ENCODE peak calls at places on chromosomes 6 and 20, in ten cellular contexts. R, V, I, D, E, S, B, X, H and P are unnamed samples.

GRCh38 chr6:30358340-30358679 is 13.4 kb downstream of the RPP21 start:
- DNase-seq in I (no peak), H (no peak), E (no peak), S (peak; percentile 3), D (no peak), V (peak; percentile 37), B (no peak), X (peak; percentile 25), R (no peak), P (no peak)

GRCh38 chr6:157072128-157072527 is 251.2 kb downstream of the TMEM242 start:
- DNase-seq in R (no peak), X (no peak), I (no peak), B (no peak), H (no peak), D (peak; percentile 34), S (no peak), E (no peak), V (no peak), P (no peak)

GRCh38 chr20:16865406-16865805 is 117.2 kb downstream of the OTOR start:
- DNase-seq in B (no peak), V (no peak), E (no peak), X (no peak), D (no peak), R (no peak), I (no peak), S (no peak), H (no peak), P (no peak)

GRCh38 chr6:53673138-53673801 is 7.7 kb upstream of the KLHL31 start:
- DNase-seq in I (peak; percentile 24), B (peak; percentile 69), H (no peak), D (no peak), E (peak; percentile 76), S (peak; percentile 49), V (no peak), R (peak; percentile 57), X (no peak), P (peak; percentile 67)

GRCh38 chr20:6909608-6910007 is 142.1 kb downstream of the BMP2 start:
- DNase-seq in E (no peak), B (no peak), D (no peak), R (peak; percentile 90), S (no peak), I (no peak), X (no peak), V (no peak), H (no peak), P (no peak)

GRCh38 chr20:49914310-49915117 is 815 bp downstream of the SPATA2 start:
- DNase-seq in S (peak; percentile 70), D (peak; percentile 36), I (no peak), E (peak; percentile 14), H (peak; percentile 39), V (peak; percentile 65), X (peak; percentile 49), R (peak; percentile 37), B (no peak), P (peak; percentile 70)

GRCh38 chr20:51696304-51697118 is 71.7 kb downstream of the ATP9A start:
- DNase-seq in V (no peak), S (peak; percentile 11), X (no peak), R (no peak), B (peak; percentile 32), H (no peak), E (peak; percentile 35), D (no peak), I (peak; percentile 32), P (no peak)

GRCh38 chr20:36472656-36473071 is 68.7 kb upstream of the MYL9 start:
- DNase-seq in R (peak; percentile 73), I (peak; percentile 75), V (peak; percentile 30), E (peak; percentile 30), B (no peak), H (peak; percentile 65), D (no peak), X (peak; percentile 83), S (peak; percentile 71), P (peak; percentile 65)

GRCh38 chr20:51667491-51667890 is 100.7 kb downstream of the ATP9A start:
- DNase-seq in D (no peak), R (no peak), B (no peak), E (no peak), V (no peak), I (no peak), X (no peak), H (no peak), S (no peak), P (no peak)

GRCh38 chr20:41664584-41664983 is 46.4 kb upstream of the CHD6 start:
- DNase-seq in H (peak; percentile 75), X (peak; percentile 66), B (no peak), E (no peak), I (no peak), S (peak; percentile 23), R (no peak), D (peak; percentile 82), V (peak; percentile 25), P (no peak)
- H2AFZ ChIP-seq in H (peak overlapping the region; percentile 98), X (peak overlapping the region; percentile 3), B (no peak overlapping the region), E (no peak overlapping the region), I (peak overlapping the region; percentile 47), S (peak overlapping the region; percentile 51), R (no peak overlapping the region), D (peak overlapping the region; percentile 99), V (peak overlapping the region; percentile 98), P (peak overlapping the region; percentile 16)

DNA sequence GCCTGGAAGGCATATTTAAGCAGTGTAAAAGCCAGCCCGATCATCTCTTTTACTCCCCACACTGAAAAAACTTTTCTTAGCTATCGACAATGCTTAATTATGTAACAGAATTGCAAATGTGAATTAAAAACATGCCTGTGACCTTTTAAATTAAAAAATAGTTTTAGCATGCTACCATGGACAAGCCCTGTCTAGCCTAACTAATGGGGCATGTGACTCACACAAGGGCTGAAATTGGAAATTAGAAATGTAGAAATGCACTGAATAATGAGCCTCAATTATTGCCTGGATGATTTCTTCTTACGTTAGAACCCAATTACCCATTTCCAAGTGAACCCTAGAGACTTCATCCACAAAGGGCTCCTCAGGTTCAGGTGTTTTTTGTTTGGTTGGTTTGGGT is 82.7 kb downstream of the SIM1 start:
- DNase-seq in R (peak; percentile 65), H (no peak), V (no peak), E (peak; percentile 27), I (no peak), S (peak; percentile 56), D (no peak), B (peak; percentile 8), X (no peak), P (no peak)
- H2AFZ ChIP-seq in R (peak overlapping the region; percentile 30), H (no peak overlapping the region), V (no peak overlapping the region), E (no peak overlapping the region), I (no peak overlapping the region), S (no peak overlapping the region), D (no peak overlapping the region), B (no peak overlapping the region), X (no peak overlapping the region), P (no peak overlapping the region)

GRCh38 chr6:116685437-116685993 is 4.5 kb downstream of the KPNA5 start:
- DNase-seq in X (no peak), B (no peak), R (no peak), S (no peak), D (no peak), V (no peak), E (no peak), H (no peak), I (no peak), P (no peak)

GRCh38 chr6:116680880-116681672 is at the start of gene KPNA5:
- DNase-seq in R (peak; percentile 84), E (peak; percentile 90), B (peak; percentile 78), H (peak; percentile 96), S (peak; percentile 94), V (peak; percentile 97), I (peak; percentile 95), X (peak; percentile 95), D (peak; percentile 92), P (peak; percentile 96)

GRCh38 chr6:116682334-116682712 is 1.3 kb downstream of the KPNA5 start:
- DNase-seq in S (peak; percentile 56), D (peak; percentile 20), I (peak; percentile 26), E (peak; percentile 68), H (peak; percentile 40), V (peak; percentile 19), X (no peak), R (peak; percentile 46), B (peak; percentile 57), P (peak; percentile 55)
- H2AFZ ChIP-seq in S (peak overlapping the region; percentile 99), D (no peak overlapping the region), I (peak overlapping the region; percentile 91), E (no peak overlapping the region), H (peak overlapping the region; percentile 61), V (peak overlapping the region; percentile 68), X (no peak overlapping the region), R (no peak overlapping the region), B (no peak overlapping the region), P (no peak overlapping the region)

GRCh38 chr20:1819311-1820136 is 75.7 kb upstream of the SIRPA start:
- DNase-seq in D (no peak), R (no peak), V (no peak), S (no peak), E (no peak), I (no peak), H (no peak), X (peak; percentile 42), B (no peak), P (no peak)

GRCh38 chr20:1817577-1818211 is 77.5 kb upstream of the SIRPA start:
- DNase-seq in S (no peak), V (no peak), I (no peak), X (no peak), R (no peak), B (no peak), D (no peak), E (no peak), H (no peak), P (no peak)

GRCh38 chr20:1820137-1821074 is 74.8 kb upstream of the SIRPA start:
- DNase-seq in H (no peak), R (peak; percentile 77), D (no peak), E (peak; percentile 86), X (no peak), B (peak; percentile 81), I (no peak), S (peak; percentile 91), V (no peak), P (no peak)

GRCh38 chr20:1818247-1818840 is 76.9 kb upstream of the SIRPA start:
- DNase-seq in I (no peak), D (no peak), S (no peak), X (no peak), V (no peak), H (no peak), R (no peak), E (no peak), B (no peak), P (no peak)

GRCh38 chr20:1818895-1819294 is 76.3 kb upstream of the SIRPA start:
- DNase-seq in S (no peak), X (peak; percentile 32), H (no peak), I (no peak), R (no peak), E (no peak), D (no peak), V (no peak), B (no peak), P (no peak)
- H2AFZ ChIP-seq in S (no peak overlapping the region), X (peak overlapping the region; percentile 88), H (no peak overlapping the region), I (no peak overlapping the region), R (no peak overlapping the region), E (peak overlapping the region; percentile 45), D (no peak overlapping the region), V (peak overlapping the region; percentile 76), B (no peak overlapping the region), P (peak overlapping the region; percentile 78)